ENCODE peak calls at places on chromosome 1, in five cellular contexts. G, E, Q, P and X are unnamed samples.

GRCh38 chr1:19046972-19047371 is 90.5 kb upstream of the IFFO2 start:
- DNase-seq in G (no peak), E (no peak), Q (no peak), P (no peak), X (no peak)

GRCh38 chr1:75438355-75438754 is 172.6 kb downstream of the SLC44A5 start:
- DNase-seq in G (no peak), E (no peak), Q (no peak), P (no peak), X (no peak)

GRCh38 chr1:58439946-58440345 is 106.6 kb downstream of the OMA1 start:
- DNase-seq in G (no peak), E (no peak), Q (no peak), P (no peak), X (no peak)

GRCh38 chr1:82226198-82226505 is 425.4 kb downstream of the ADGRL2 start:
- DNase-seq in G (no peak), E (no peak), Q (no peak), P (no peak), X (no peak)

GRCh38 chr1:17919525-17920439 is 164.6 kb downstream of the ACTL8 start:
- DNase-seq in G (peak; percentile 26), E (peak; percentile 32), Q (no peak), P (no peak), X (no peak)

GRCh38 chr1:245822997-245823396 is 668.2 kb downstream of the KIF26B start:
- DNase-seq in G (no peak), E (no peak), Q (no peak), P (no peak), X (no peak)

GRCh38 chr1:94680008-94680377 is 138.4 kb upstream of the F3 start:
- DNase-seq in G (no peak), E (no peak), Q (no peak), P (no peak), X (no peak)

GRCh38 chr1:160168609-160169369 is 17.4 kb downstream of the ATP1A4 start:
- DNase-seq in G (no peak), E (no peak), Q (no peak), P (no peak), X (no peak)

GRCh38 chr1:200627548-200628222 is 7.1 kb upstream of the KIF14 start:
- DNase-seq in G (no peak), E (no peak), Q (no peak), P (no peak), X (no peak)

GRCh38 chr1:210360852-210361477 is 32.3 kb downstream of the HHAT start:
- DNase-seq in G (no peak), E (no peak), Q (no peak), P (no peak), X (no peak)

GRCh38 chr1:81664341-81664740 is 136.4 kb upstream of the ADGRL2 start:
- DNase-seq in G (no peak), E (no peak), Q (no peak), P (no peak), X (no peak)

GRCh38 chr1:160781914-160782689 is 13.9 kb upstream of the LY9 start:
- DNase-seq in G (peak; percentile 75), E (peak; percentile 34), Q (no peak), P (peak; percentile 42), X (no peak)

GRCh38 chr1:199742547-199742946 is 285.0 kb upstream of the NR5A2 start:
- DNase-seq in G (no peak), E (no peak), Q (no peak), P (no peak), X (no peak)

GRCh38 chr1:177927021-177927596 is 42.7 kb downstream of the SEC16B start:
- DNase-seq in G (no peak), E (no peak), Q (no peak), P (no peak), X (no peak)

GRCh38 chr1:27144349-27144748 is 10.6 kb downstream of the SLC9A1 start:
- DNase-seq in G (peak; percentile 79), E (peak; percentile 82), Q (no peak), P (peak; percentile 76), X (peak; percentile 90)

GRCh38 chr1:73674945-73675561 is 522.9 kb downstream of the LRRIQ3 start:
- DNase-seq in G (no peak), E (no peak), Q (no peak), P (no peak), X (no peak)

GRCh38 chr1:37465596-37466517 is 8.5 kb upstream of the ZC3H12A start:
- DNase-seq in G (no peak), E (no peak), Q (no peak), P (no peak), X (no peak)

GRCh38 chr1:184506501-184506900 is 119.7 kb downstream of the C1orf21 start:
- DNase-seq in G (no peak), E (no peak), Q (no peak), P (no peak), X (no peak)

GRCh38 chr1:63674238-63674864 is 81.1 kb downstream of the PGM1 start:
- DNase-seq in G (peak; percentile 94), E (peak; percentile 84), Q (peak; percentile 92), P (peak; percentile 81), X (peak; percentile 33)

GRCh38 chr1:186139706-186140105 is 235.3 kb downstream of the TPR start:
- DNase-seq in G (no peak), E (no peak), Q (no peak), P (no peak), X (no peak)

GRCh38 chr1:236864996-236865877 is 70.1 kb downstream of the MTR start:
- DNase-seq in G (no peak), E (no peak), Q (no peak), P (no peak), X (no peak)

GRCh38 chr1:159775716-159776115 is 5.0 kb upstream of the DUSP23 start:
- DNase-seq in G (no peak), E (no peak), Q (no peak), P (no peak), X (no peak)

GRCh38 chr1:233704125-233704881 is 90.4 kb downstream of the KCNK1 start:
- DNase-seq in G (no peak), E (no peak), Q (no peak), P (no peak), X (no peak)

GRCh38 chr1:45958317-45958716 is 154.9 kb downstream of the MAST2 start:
- DNase-seq in G (no peak), E (no peak), Q (no peak), P (no peak), X (no peak)

GRCh38 chr1:197008861-197009260 is 31.5 kb downstream of the CFHR5 start:
- DNase-seq in G (no peak), E (no peak), Q (no peak), P (no peak), X (no peak)

GRCh38 chr1:39596163-39596562 is 19.6 kb upstream of the PABPC4 start:
- DNase-seq in G (no peak), E (no peak), Q (no peak), P (no peak), X (no peak)

GRCh38 chr1:145758575-145758974 is 39.3 kb downstream of the CD160 start:
- DNase-seq in G (no peak), E (no peak), Q (no peak), P (no peak), X (no peak)

GRCh38 chr1:107593436-107594209 is 371.4 kb downstream of the VAV3 start:
- DNase-seq in G (no peak), E (no peak), Q (no peak), P (no peak), X (no peak)

DNA sequence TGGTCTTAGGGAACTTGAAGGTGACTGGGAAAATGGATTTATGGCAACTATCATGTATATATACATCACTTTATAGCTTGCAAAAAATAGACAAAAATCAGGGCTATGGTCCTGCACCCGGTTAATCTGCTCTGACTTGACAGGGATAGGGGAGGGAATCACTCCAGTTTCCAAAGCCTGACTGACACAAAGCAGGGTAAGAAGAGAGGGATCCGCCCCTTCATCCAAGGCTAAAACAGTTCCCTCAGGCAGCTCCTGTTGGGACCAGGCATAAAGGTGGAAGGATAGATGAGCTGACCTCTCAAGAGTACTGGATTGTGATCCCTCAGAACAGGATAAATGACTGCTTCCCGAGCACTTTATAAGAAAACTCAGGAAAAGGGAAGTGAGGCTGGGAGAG is 1.4 kb downstream of the PBXIP1 start:
- DNase-seq in G (no peak), E (no peak), Q (no peak), P (no peak), X (no peak)
- TF ChIP-seq CTCF in G (no peak), E (no peak), Q (no peak), P (no peak), X (no peak)

DNA sequence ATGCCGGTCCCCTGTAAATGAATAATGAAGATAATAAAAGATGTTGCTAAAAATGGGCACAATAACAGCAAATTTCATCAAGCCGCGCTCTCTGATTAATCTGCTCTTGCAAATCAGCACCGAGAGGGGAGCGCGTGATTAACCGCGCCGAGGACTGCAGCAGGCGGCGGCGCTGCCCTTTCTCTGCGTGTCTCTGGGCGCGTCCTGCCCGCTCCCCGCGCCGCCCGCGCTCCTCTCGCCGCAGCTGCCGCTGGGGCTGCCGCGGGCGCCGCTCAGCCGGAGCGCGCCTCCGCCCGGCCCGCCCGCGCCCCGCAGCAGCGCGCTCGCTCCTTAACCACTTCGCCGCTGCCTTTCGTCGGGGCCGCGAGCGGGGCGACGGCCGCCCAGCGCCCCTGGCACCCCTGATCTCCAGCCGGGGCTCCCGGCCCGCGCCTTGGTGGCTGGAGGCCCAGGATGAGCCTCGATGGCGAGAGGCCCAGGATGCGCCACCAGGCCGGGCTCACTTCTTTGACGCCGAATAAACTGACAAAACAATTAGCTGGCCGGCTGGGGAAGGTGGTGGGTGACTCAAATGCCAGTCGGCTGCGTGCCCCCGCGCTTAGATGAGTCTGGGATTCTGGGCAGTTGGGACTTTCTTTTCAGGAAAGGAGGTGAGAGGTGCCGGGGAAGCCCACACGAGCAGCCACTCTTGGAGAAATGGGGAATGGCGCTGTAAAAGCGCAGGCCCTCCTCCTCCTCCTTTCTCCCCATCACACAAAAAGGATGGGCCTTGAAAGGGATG is 221.4 kb upstream of the PKN2 start:
- DNase-seq in G (no peak), E (no peak), Q (peak; percentile 60), P (no peak), X (no peak)
- H3K4me3 ChIP-seq in G (peak overlapping the region; percentile 48), E (peak overlapping the region; percentile 16), Q (peak overlapping the region; percentile 44), P (no peak overlapping the region), X (no peak overlapping the region)

GRCh38 chr1:109479311-109479710 is 4.4 kb upstream of the ATXN7L2 start:
- DNase-seq in G (peak; percentile 15), E (peak; percentile 15), Q (no peak), P (no peak), X (no peak)

GRCh38 chr1:109476825-109477224 is 6.9 kb upstream of the ATXN7L2 start:
- DNase-seq in G (no peak), E (peak; percentile 12), Q (no peak), P (no peak), X (no peak)

GRCh38 chr1:109479901-109480300 is 3.8 kb upstream of the ATXN7L2 start:
- DNase-seq in G (peak; percentile 2), E (no peak), Q (no peak), P (no peak), X (no peak)

GRCh38 chr1:109477821-109478220 is 5.9 kb upstream of the ATXN7L2 start:
- DNase-seq in G (no peak), E (no peak), Q (no peak), P (no peak), X (no peak)

GRCh38 chr1:109478806-109479205 is 4.9 kb upstream of the ATXN7L2 start:
- DNase-seq in G (peak; percentile 54), E (peak; percentile 58), Q (no peak), P (peak; percentile 35), X (peak; percentile 50)
- TF ChIP-seq CTCF in G (no peak), E (no peak), Q (no peak), P (no peak), X (peak; percentile 31)

DNA sequence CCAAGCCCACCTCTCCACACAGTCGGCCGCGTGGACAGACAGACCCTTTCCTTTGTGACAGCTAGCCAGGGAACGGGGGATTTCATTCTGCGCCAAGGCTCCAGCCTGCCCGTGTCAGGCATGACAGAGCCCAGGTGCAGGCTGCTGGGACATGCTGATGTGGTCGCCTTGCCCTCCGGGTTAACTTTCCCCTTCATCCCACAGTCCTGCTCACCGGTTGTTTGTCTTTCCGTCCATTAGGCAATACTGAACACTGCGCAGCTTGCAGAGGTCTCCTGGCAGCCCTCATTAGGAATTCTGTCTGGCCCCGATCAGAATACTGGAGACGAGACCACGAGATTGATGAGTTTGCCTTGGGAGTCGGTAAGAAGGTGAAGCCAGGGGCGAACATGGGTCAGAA is 62.8 kb downstream of the SPSB1 start:
- DNase-seq in G (no peak), E (no peak), Q (no peak), P (no peak), X (no peak)
- H3K4me3 ChIP-seq in G (no peak overlapping the region), E (no peak overlapping the region), Q (no peak overlapping the region), P (no peak overlapping the region), X (no peak overlapping the region)